ENCODE peak calls at places on chromosomes 13 and 19, in five cellular contexts. G, P, I, A and K are unnamed samples.

GRCh38 chr13:48400820-48401219 is 12.1 kb downstream of the LPAR6 start:
- DNase-seq in P (no peak), G (no peak), A (no peak), I (no peak), K (no peak)

GRCh38 chr19:49930483-49931011 is 1.2 kb upstream of the NUP62 start:
- DNase-seq in A (no peak), I (peak), G (no peak), P (no peak), K (no peak)

GRCh38 chr19:32498641-32499200 is 82.3 kb upstream of the PDCD5 start:
- DNase-seq in P (no peak), A (no peak), I (no peak), G (no peak), K (no peak)

GRCh38 chr19:49792829-49793560 is 20.1 kb downstream of the FUZ start:
- DNase-seq in I (no peak), P (no peak), G (no peak), A (no peak), K (no peak)

GRCh38 chr13:80341098-80341701 is at the start of gene SPRY2:
- DNase-seq in A (peak), P (peak), I (peak), G (peak), K (peak)

GRCh38 chr13:84360843-84361242 is 478.6 kb upstream of the SLITRK1 start:
- DNase-seq in P (no peak), A (no peak), G (no peak), I (no peak), K (no peak)

GRCh38 chr13:23551213-23552008 is 18.8 kb upstream of the TNFRSF19 start:
- DNase-seq in P (peak), A (no peak), G (no peak), I (no peak), K (no peak)

GRCh38 chr19:48999481-49000325 is 6.0 kb downstream of the RUVBL2 start:
- DNase-seq in A (peak), P (peak), G (peak), I (peak), K (no peak)

GRCh38 chr13:58181111-58181510 is 549.6 kb downstream of the PCDH17 start:
- DNase-seq in I (no peak), G (no peak), A (no peak), P (no peak), K (no peak)

GRCh38 chr13:49867834-49868233 is 68.3 kb downstream of the SPRYD7 start:
- DNase-seq in G (no peak), I (no peak), P (no peak), A (no peak), K (no peak)

GRCh38 chr13:49874430-49874829 is 61.7 kb downstream of the SPRYD7 start:
- DNase-seq in G (no peak), I (no peak), A (no peak), P (no peak), K (no peak)

GRCh38 chr13:49865174-49865573 is 71.0 kb downstream of the SPRYD7 start:
- DNase-seq in P (no peak), I (no peak), G (no peak), A (no peak), K (no peak)

DNA sequence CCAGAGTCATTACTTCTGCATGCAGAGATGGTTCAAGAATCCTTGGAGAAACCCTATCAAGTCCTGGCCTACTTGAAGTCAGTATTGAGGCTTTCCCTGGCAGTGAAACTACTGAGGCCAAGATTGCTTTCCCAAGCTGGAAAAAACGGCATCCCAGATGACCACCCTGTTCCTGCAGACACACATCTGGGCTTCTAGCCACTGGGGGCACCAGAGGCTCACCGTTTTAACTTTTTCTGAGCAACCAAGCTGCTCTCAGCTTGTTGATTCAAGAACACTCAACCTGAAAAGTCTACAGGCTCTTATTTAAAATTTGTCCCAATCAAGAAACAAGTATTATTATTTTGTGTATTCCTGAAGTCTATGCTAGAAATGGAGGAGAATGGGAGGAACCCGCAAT is 66.6 kb downstream of the SPRYD7 start:
- DNase-seq in G (no peak), A (no peak), I (no peak), P (peak), K (no peak)
- TF ChIP-seq CTCF in G (peak), A (no peak), I (no peak), P (peak), K (peak)

DNA sequence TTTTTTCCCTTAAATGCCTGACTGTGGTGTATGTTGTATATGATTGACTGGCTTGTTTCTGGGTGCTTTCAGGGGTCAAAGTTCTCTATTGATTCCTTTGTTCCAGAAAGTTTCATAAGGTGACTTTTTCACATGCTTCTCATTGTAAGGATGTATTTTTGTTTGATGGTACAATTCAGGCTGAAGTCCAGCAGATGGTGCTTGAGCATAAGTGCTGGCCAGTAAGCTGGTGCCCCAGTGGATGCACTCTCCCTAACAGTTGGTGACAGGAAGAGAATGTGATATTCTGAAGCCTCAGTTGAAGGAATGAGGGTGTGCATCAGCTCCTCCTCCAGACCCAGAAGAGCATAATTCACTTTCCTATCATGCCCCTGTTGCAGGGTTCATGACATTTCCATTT is 1941.6 kb upstream of the PRR20A start:
- DNase-seq in P (peak), A (no peak), G (no peak), I (peak), K (no peak)
- TF ChIP-seq CTCF in P (peak), A (no peak), G (peak), I (no peak), K (peak)

DNA sequence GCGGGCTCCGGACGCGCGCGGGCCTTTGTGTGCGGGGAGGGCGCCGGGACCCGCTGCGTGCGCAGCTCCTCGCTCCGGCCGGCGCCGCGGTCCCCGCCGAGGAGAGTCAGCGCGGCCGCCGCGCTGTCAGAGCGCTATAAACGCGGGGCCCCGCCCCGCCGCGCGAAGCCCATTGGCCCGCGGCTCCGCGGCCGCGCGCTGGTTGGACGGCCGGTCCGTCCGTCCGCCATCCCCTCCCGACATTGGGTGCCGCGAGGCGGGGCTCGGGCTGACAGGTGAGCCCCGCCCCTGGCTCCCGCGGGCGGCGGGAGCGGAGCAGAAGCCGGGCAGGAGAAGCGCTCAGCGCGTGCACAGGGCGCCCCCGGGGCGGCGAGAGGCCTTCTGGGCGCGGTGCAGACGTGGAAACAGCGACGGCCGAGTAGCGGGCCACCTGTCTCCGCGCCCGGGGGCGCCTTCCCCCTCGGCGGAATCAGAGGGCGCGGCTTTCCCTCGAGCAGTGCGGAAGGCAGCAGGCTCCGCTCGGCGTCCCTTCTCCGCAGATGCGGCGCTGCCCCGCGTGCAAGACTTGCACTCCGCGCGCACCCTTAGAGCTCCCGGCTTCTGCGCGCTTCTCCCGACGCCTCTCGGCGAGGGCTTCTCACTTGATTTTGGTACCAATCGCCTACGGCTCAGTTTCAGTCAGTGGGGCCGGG is at the start of gene EFNB2:
- DNase-seq in A (peak), I (peak), P (peak), G (peak), K (peak)
- TF ChIP-seq CTCF in A (no peak), I (no peak), P (no peak), G (no peak), K (no peak)

DNA sequence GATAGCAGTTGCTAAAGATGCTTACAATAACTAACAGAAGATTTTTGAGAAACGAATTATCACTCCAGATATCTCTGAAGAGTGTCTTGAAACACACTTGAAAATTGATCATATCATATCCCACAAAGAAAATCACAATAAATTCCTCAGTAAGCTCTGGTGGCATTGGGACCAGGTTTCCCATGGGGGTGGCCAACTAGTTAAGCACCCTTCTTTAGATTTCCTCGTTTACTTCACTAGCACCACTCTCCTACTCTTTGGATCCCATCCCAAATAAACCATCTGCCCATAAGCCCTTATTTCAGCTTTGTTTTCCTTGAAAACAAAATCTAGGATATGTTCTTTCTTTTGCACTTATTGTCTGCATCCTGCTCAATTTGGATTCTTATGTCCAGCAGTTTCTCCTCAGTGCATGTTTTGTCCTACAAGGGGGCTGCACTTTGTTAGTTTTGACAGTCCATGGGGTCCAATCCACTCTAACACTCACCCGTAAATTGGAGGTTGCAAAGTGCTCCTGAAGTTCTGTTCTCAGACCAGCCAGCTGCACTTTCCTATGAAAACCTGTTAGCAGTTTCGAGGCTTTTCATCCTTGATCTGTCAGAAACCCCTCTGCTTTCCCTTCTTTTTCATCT is 40.3 kb upstream of the FAM124A start:
- DNase-seq in G (no peak), I (no peak), A (no peak), P (no peak), K (no peak)
- TF ChIP-seq CTCF in G (no peak), I (no peak), A (no peak), P (no peak), K (no peak)